ENCODE peak calls at places on chromosomes 5 and 9, in seven cellular contexts. G is NB4; J is CD8-positive, alpha-beta T cell; P is HepG2; Z is IMR-90; C is colonic mucosa; S is fibroblast of villous mesenchyme. F is an unnamed sample.

GRCh38 chr5:38796000-38796738 is 49.6 kb upstream of the OSMR start:
- DNase-seq in G (no peak), J (no peak), P (no peak), Z (peak), C (no peak), S (no peak), F (no peak)

GRCh38 chr5:116497648-116498047 is 77.0 kb downstream of the SEMA6A start:
- DNase-seq in G (no peak), J (no peak), P (no peak), Z (no peak), C (no peak), S (no peak), F (no peak)

GRCh38 chr5:56481998-56482698 is 249.0 kb upstream of the ANKRD55 start:
- DNase-seq in G (peak), J (no peak), P (no peak), Z (no peak), C (no peak), S (no peak), F (no peak)

GRCh38 chr9:81193362-81194339 is 495.7 kb downstream of the TLE1 start:
- DNase-seq in G (no peak), J (no peak), P (no peak), Z (no peak), C (no peak), S (peak), F (no peak)

GRCh38 chr9:116494815-116495634 is 192.1 kb upstream of the TRIM32 start:
- DNase-seq in G (peak), J (no peak), P (peak), Z (no peak), C (peak), S (no peak), F (no peak)

GRCh38 chr9:5625916-5626315 is 3.0 kb upstream of the RIC1 start:
- DNase-seq in G (peak), J (no peak), P (no peak), Z (no peak), C (no peak), S (no peak), F (no peak)

GRCh38 chr9:112411626-112412027 is 31.7 kb downstream of the HSDL2 start:
- DNase-seq in G (no peak), J (no peak), P (no peak), Z (peak), C (no peak), S (peak), F (peak)

GRCh38 chr5:180135967-180136641 is 64.5 kb upstream of the RNF130 start:
- DNase-seq in G (no peak), J (peak), P (no peak), Z (no peak), C (no peak), S (no peak), F (no peak)

GRCh38 chr9:131676431-131676972 is 63.4 kb downstream of the RAPGEF1 start:
- DNase-seq in G (no peak), J (peak), P (no peak), Z (no peak), C (no peak), S (no peak), F (no peak)

GRCh38 chr5:36505021-36505420 is 101.4 kb upstream of the SLC1A3 start:
- DNase-seq in G (no peak), J (no peak), P (no peak), Z (no peak), C (no peak), S (no peak), F (no peak)

GRCh38 chr9:10612649-10613398 is at the start of gene PTPRD:
- DNase-seq in G (no peak), J (no peak), P (peak), Z (peak), C (peak), S (peak), F (no peak)

DNA sequence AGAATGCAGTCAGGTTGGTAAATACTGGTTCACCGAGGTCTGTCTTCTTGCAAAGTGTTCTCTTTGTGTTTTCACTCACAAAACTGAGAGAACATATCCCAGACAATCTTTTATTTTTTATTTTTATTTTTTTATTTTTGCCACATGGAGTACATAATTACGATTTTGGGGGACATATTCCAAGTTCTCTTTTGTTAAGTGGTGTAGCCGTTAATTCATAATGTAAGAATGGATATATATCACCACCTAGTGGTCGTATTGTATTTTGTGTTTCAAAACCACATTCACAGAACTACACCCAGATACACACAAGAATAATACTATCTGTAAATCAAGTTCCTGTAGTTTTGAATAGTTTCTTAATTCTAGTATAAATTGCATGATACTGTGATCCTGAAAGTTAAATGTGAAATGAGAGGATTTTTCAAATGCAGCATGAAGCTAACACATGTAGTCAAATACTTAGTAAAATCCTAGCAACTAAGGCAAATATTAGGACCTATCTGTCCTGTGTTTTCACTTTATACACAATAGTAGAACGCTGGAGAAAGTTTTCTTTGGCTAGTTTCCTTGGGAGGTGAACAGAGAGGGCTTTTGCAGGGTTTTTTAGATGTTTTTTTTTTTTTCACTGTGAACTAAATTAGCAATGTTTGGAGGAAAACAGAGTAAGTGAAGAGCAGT is 92.7 kb downstream of the VCAN start:
- DNase-seq in G (peak), J (no peak), P (peak), Z (peak), C (no peak), S (peak), F (no peak)
- TF ChIP-seq CTCF in G (no peak), J (peak), P (peak), Z (peak), C (peak), S (peak), F (peak)

GRCh38 chr5:98168862-98169261 is 604.6 kb upstream of the RGMB start:
- DNase-seq in G (no peak), J (no peak), P (no peak), Z (no peak), C (no peak), S (no peak), F (no peak)

GRCh38 chr5:98173334-98173733 is 600.1 kb upstream of the RGMB start:
- DNase-seq in G (no peak), J (no peak), P (no peak), Z (peak), C (no peak), S (no peak), F (no peak)

GRCh38 chr5:98175474-98175873 is 598.0 kb upstream of the RGMB start:
- DNase-seq in G (no peak), J (no peak), P (no peak), Z (no peak), C (no peak), S (no peak), F (no peak)

DNA sequence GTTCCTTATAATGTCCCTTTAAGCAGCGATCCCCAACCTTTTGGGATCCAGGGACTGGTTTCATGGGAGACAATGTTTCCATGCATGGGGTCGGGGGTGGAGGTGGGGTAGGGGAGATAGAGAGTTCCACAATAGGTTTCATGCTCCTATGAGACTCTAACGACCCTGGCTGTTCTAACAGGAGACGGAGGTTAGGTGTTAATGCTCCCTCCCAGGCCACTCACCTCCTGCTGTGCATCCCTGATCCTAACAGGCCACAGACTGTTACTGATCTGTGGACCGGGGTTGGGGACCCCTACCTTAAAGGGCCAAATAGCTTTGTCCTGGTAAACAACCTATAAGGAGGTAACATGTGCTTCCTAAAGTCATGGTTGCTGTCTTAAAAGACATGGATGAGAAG is 602.5 kb upstream of the RGMB start:
- DNase-seq in G (no peak), J (no peak), P (no peak), Z (no peak), C (no peak), S (no peak), F (no peak)
- TF ChIP-seq CTCF in G (no peak), J (no peak), P (no peak), Z (no peak), C (no peak), S (no peak), F (no peak)

DNA sequence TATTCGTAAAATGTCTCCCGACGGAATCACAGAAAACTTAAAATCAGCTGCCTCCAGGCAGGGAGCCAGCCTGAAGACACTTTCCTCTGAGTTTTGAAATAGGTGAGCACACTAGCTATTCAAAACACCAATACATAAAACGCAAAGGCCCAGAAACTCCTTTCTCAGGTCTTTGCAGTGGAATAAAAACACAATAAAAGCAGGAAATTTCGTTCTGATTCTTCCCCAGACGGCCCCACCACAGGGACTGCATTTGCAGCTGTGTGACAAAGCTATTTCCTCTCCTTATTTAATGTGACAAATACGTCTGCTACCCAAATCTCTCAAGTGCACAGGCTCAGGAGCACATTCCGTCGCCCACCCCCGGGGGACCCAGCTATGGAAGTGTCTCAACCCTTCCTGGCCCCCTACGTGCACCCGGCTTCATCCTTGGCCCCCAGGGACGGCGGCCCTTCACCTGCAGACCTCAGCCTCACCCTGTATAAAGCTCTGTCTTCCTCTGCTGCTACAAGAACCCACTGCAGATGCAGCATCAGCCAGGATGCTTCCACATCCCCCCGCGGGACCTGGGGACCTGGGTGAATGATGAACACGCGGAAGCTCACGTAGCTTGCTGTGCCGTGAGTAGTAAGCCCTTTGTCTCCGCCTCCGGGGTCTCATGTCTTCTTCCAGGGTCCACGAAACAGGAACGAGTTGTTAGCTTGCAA is 24.9 kb downstream of the AHRR start:
- DNase-seq in G (peak), J (no peak), P (no peak), Z (no peak), C (no peak), S (no peak), F (no peak)
- TF ChIP-seq CTCF in G (no peak), J (no peak), P (no peak), Z (no peak), C (no peak), S (no peak), F (no peak)

DNA sequence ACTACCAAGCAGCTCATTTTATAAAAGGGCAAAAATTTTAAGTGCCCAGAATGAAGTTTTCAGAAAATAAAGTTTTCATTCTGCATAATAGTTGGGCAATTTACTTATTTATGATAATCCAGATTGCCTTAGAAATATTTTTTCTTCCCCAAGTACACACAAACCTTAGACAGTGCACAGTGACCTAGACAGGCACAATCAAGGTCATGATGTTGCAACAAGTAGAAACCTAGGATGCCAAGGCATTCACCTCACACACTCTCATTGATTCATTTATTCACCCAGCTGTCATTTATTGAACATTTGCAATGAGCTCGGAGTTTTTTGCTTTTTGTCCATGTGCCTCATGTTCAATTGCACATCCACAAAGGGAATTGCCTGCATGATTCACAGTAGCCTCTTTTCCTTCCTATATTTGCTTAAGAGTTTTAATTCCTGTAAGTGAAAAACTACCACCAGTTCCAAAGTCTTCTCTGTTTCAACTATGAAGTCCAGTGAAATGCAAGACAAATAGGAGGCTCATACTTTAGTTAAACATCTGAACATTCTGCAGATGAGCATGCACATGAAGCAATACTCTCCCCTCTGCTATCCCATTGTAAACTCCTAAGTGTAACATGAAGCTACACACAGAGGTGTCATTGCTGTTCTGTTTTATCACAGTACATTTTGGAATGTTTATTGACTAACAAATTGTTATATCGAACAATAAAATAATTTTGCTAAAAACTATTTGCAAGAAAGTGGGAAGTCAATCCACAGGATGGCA is 122.9 kb downstream of the HINT1 start:
- DNase-seq in G (no peak), J (no peak), P (peak), Z (no peak), C (no peak), S (no peak), F (no peak)
- TF ChIP-seq CTCF in G (no peak), J (no peak), P (no peak), Z (no peak), C (no peak), S (no peak), F (no peak)

GRCh38 chr9:28824410-28824963 is 1251.2 kb upstream of the C9orf72 start:
- DNase-seq in G (no peak), J (no peak), P (no peak), Z (no peak), C (no peak), S (no peak), F (no peak)

GRCh38 chr9:28821240-28821639 is 1248.0 kb upstream of the C9orf72 start:
- DNase-seq in G (no peak), J (no peak), P (no peak), Z (no peak), C (no peak), S (no peak), F (no peak)

GRCh38 chr9:28820741-28821140 is 1247.5 kb upstream of the C9orf72 start:
- DNase-seq in G (no peak), J (no peak), P (no peak), Z (no peak), C (no peak), S (no peak), F (no peak)
- TF ChIP-seq CTCF in G (no peak), J (no peak), P (no peak), Z (no peak), C (no peak), S (no peak), F (no peak)

GRCh38 chr9:36671561-36671960 is 98.9 kb downstream of the MELK start:
- DNase-seq in G (no peak), J (no peak), P (no peak), Z (no peak), C (no peak), S (no peak), F (no peak)
- TF ChIP-seq CTCF in G (no peak), J (no peak), P (no peak), Z (no peak), C (no peak), S (no peak), F (no peak)

DNA sequence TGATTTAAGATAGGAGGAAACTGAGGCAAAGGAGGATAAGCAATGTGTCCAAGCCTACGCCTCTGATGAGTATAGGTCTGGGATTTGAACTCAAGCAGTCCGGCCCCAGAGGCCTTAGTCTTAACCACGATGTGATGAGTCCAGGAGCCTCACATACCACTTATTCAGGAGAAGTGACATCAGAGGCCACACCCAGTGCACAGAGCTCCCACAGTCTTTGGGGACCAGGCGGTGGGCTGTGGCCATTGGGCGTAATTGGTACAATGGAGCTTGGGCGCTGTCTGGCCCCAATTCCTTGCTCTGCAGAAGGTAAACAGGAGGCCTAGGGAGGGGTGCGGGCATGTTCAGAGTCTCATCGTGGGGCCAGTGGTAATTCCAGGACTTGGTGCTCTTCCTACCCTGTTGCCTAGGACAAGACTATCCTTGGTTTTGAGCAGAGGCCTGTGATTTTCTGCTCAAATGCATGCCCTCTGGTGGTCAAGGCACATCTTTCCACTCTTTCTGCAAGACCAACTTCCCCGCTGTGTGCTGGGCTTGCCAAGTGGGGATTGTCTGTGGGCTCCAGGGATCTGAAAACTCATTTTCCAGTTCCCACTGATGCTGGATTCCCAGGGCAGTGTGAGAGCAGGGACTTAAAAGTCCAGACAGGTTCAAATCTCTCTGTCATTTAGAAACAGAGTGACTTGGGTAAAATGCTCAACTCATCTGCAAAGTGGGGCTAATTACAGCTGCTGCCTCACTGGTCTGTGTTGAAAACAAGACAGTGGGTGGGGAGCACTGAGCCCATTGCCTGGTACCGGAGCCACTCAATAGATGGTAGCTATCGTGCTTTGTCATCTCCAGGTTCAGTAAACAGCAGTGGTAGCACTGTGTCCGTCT is 15.8 kb downstream of the NDST1 start:
- DNase-seq in G (peak), J (no peak), P (peak), Z (peak), C (peak), S (peak), F (no peak)
- TF ChIP-seq CTCF in G (peak), J (peak), P (peak), Z (peak), C (no peak), S (peak), F (peak)

F was measured in AG04449.